ENCODE peak calls at places on chromosomes 6 and 20, in five cellular contexts. F is heart right ventricle, G is BE2C, H is NT2/D1, D is left ventricle myocardium inferior. O is an unnamed sample. For H3K9me3, the result is how much of the 10 kb centered on the place peaks cover.

GRCh38 chr6:131755597-131755996 is 44.8 kb upstream of the CTAGE9 start:
- DNase-seq in F (no peak), G (no peak), H (no peak), D (no peak), O (no peak)

GRCh38 chr6:39599996-39600395 is 125.2 kb downstream of the KIF6 start:
- DNase-seq in F (no peak), G (no peak), H (no peak), D (no peak), O (no peak)

GRCh38 chr20:32528291-32528891 is 56.7 kb downstream of the NOL4L start:
- DNase-seq in F (peak), G (peak), H (no peak), D (peak), O (peak)

GRCh38 chr20:1005452-1006027 is 3.4 kb upstream of the RSPO4 start:
- DNase-seq in F (no peak), G (no peak), H (peak), D (no peak), O (peak)

GRCh38 chr20:2305946-2306345 is 10.1 kb downstream of the TGM3 start:
- DNase-seq in F (no peak), G (no peak), H (no peak), D (no peak), O (no peak)

GRCh38 chr20:36839150-36839549 is 36.8 kb upstream of the TLDC2 start:
- DNase-seq in F (no peak), G (no peak), H (no peak), D (no peak), O (no peak)

GRCh38 chr20:33299111-33299603 is 16.1 kb downstream of the BPIFB1 start:
- DNase-seq in F (peak), G (peak), H (peak), D (peak), O (peak)

GRCh38 chr20:43539975-43540672 is 18.7 kb upstream of the SGK2 start:
- DNase-seq in F (no peak), G (no peak), H (no peak), D (no peak), O (peak)

GRCh38 chr6:100464162-100464851 is 414 bp downstream of the SIM1 start:
- DNase-seq in F (no peak), G (no peak), H (no peak), D (no peak), O (peak)

GRCh38 chr6:100463685-100464161 is 998 bp downstream of the SIM1 start:
- DNase-seq in F (no peak), G (no peak), H (no peak), D (no peak), O (peak)

GRCh38 chr6:100466410-100467143 is 1.9 kb upstream of the SIM1 start:
- DNase-seq in F (no peak), G (no peak), H (no peak), D (no peak), O (peak)

GRCh38 chr6:100465701-100466409 is 1.1 kb upstream of the SIM1 start:
- DNase-seq in F (no peak), G (no peak), H (no peak), D (no peak), O (peak)

GRCh38 chr6:100464910-100465700 is at the start of gene SIM1:
- DNase-seq in F (no peak), G (peak), H (peak), D (peak), O (peak)
- H3K9me3 ChIP-seq in F (under half), G (under half), H (under half), D (under half), O (under half)

GRCh38 chr6:161215193-161215592 is 58.7 kb downstream of the AGPAT4 start:
- DNase-seq in F (no peak), G (no peak), H (no peak), D (no peak), O (no peak)

GRCh38 chr6:161214722-161215121 is 59.1 kb downstream of the AGPAT4 start:
- DNase-seq in F (no peak), G (no peak), H (no peak), D (no peak), O (no peak)

GRCh38 chr6:161211380-161212035 is 62.4 kb downstream of the AGPAT4 start:
- DNase-seq in F (no peak), G (no peak), H (no peak), D (no peak), O (no peak)

GRCh38 chr6:161212902-161213301 is 61.0 kb downstream of the AGPAT4 start:
- DNase-seq in F (no peak), G (no peak), H (no peak), D (no peak), O (no peak)

GRCh38 chr6:161210857-161211256 is 63.0 kb downstream of the AGPAT4 start:
- DNase-seq in F (no peak), G (no peak), H (no peak), D (no peak), O (no peak)
- H3K9me3 ChIP-seq in F (under half), G (under half), H (half or more), D (under half), O (half or more)

GRCh38 chr6:106805771-106806170 is 168.8 kb downstream of the CD24 start:
- DNase-seq in F (no peak), G (no peak), H (no peak), D (no peak), O (no peak)

GRCh38 chr6:106805017-106805335 is 169.6 kb downstream of the CD24 start:
- DNase-seq in F (no peak), G (no peak), H (no peak), D (no peak), O (no peak)

GRCh38 chr6:106811088-106811686 is 163.3 kb downstream of the CD24 start:
- DNase-seq in F (no peak), G (no peak), H (no peak), D (no peak), O (no peak)

GRCh38 chr6:106807946-106808611 is 166.4 kb downstream of the CD24 start:
- DNase-seq in F (no peak), G (no peak), H (no peak), D (no peak), O (no peak)

DNA sequence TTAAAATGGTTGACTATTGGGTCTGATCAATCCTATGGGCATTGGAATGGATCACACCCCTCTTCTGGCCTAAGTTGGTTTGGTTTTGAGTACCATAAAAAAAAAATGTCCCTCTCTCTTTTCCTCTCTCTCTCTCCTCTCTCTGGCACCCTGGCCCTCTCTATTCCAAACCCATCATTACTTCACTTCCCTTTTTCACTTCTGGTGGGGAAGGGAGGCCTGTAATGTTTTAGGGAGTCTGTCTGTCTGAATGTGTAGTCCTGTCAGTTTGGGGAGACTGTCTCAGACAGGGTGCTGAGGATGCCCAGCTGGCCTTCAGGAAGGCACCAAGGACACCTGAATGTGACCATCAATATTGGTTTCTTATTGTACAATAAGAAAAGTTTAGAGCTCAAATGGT is 165.8 kb downstream of the CD24 start:
- DNase-seq in F (no peak), G (no peak), H (no peak), D (no peak), O (no peak)
- H3K9me3 ChIP-seq in F (under half), G (under half), H (half or more), D (half or more), O (half or more)

GRCh38 chr6:168311410-168312124 is 8.0 kb downstream of the DACT2 start:
- DNase-seq in F (no peak), G (no peak), H (no peak), D (no peak), O (no peak)
- H3K9me3 ChIP-seq in F (under half), G (under half), H (under half), D (under half), O (under half)

GRCh38 chr6:125454351-125454750 is 152.6 kb upstream of the HDDC2 start:
- DNase-seq in F (no peak), G (no peak), H (no peak), D (no peak), O (no peak)
- H3K9me3 ChIP-seq in F (under half), G (under half), H (under half), D (under half), O (half or more)

GRCh38 chr20:58853466-58853865 is 950 bp downstream of the GNAS start:
- DNase-seq in F (no peak), G (no peak), H (no peak), D (no peak), O (no peak)

GRCh38 chr20:58851221-58851968 is 693 bp upstream of the GNAS-AS1 start:
- DNase-seq in F (no peak), G (no peak), H (no peak), D (no peak), O (peak)

GRCh38 chr20:58850693-58851174 is at the start of gene GNAS-AS1:
- DNase-seq in F (peak), G (peak), H (peak), D (peak), O (peak)

GRCh38 chr20:58852559-58853271 is at the start of gene GNAS:
- DNase-seq in F (peak), G (peak), H (peak), D (peak), O (peak)

GRCh38 chr20:58851969-58852458 is 502 bp upstream of the GNAS start:
- DNase-seq in F (no peak), G (no peak), H (no peak), D (no peak), O (peak)
- H3K9me3 ChIP-seq in F (under half), G (under half), H (under half), D (under half), O (under half)

DNA sequence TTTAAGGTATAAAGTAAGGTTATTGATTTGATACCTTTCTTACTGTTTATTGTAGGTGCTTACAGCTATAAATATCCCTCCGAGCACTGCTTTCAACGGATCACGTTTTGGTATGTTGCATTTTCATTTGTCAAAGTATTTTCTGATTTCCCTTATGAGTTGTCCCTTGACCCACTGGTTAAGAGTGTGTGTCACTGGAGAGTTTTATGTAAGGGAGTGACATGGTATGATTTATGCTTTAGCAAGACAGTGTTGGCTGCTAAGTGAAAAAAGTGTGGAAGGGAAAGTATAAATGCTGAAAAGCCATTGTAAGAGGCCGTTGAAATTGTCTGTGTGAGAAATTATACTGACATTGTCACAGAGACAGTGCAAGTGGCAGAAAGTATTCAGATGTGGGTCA is 72.0 kb downstream of the SYCP2 start:
- DNase-seq in F (no peak), G (no peak), H (no peak), D (no peak), O (no peak)
- H3K9me3 ChIP-seq in F (under half), G (under half), H (under half), D (under half), O (under half)

GRCh38 chr20:59823456-59823855 is 110.0 kb downstream of the SYCP2 start:
- DNase-seq in F (no peak), G (no peak), H (no peak), D (no peak), O (no peak)
- H3K9me3 ChIP-seq in F (under half), G (under half), H (under half), D (under half), O (under half)